ENCODE peak calls at places on chromosomes 2 and 18, in nine cellular contexts. One of them, this sample, is unnamed.

GRCh38 chr2:7037340-7038333 is 120.4 kb downstream of the RNF144A start:
- DNase-seq in activated CD8-positive, alpha-beta T cell treated with anti-CD3 and anti-CD28 coated beads for 36 hours: peak
- DNase-seq in amygdala: peak
- DNase-seq in stimulated activated CD8-positive, alpha-beta memory T cell treated with anti-CD3 and anti-CD28 coated beads, Interleukin-7, amount 100 ng/mL, for 24 hours: peak
- DNase-seq in brain pericyte: peak
- DNase-seq in HCEC 1CT: no peak
- DNase-seq in NCI-H1436 treated with DMSO at 0.1 percent for 48 hours: no peak
- DNase-seq in stimulated activated naive B cell treated with anti-CD40 and anti-IgM and Interleukin-4, amounts not matched to agents 10 μg/mL and 1 μg/mL and 100 μg/mL, for 72 hours: peak
- DNase-seq in coronary artery: no peak
- DNase-seq in this sample: peak

GRCh38 chr2:212227755-212228154 is 310.8 kb downstream of the ERBB4 start:
- DNase-seq in HCEC 1CT: peak
- DNase-seq in stimulated activated naive B cell treated with anti-CD40 and anti-IgM and Interleukin-4, amounts not matched to agents 10 μg/mL and 1 μg/mL and 100 μg/mL, for 72 hours: no peak
- DNase-seq in activated CD8-positive, alpha-beta T cell treated with anti-CD3 and anti-CD28 coated beads for 36 hours: no peak
- DNase-seq in coronary artery: no peak
- DNase-seq in NCI-H1436 treated with DMSO at 0.1 percent for 48 hours: peak
- DNase-seq in amygdala: no peak
- DNase-seq in stimulated activated CD8-positive, alpha-beta memory T cell treated with anti-CD3 and anti-CD28 coated beads, Interleukin-7, amount 100 ng/mL, for 24 hours: no peak
- DNase-seq in brain pericyte: peak
- DNase-seq in this sample: peak

GRCh38 chr2:3159801-3160545 is 217.6 kb downstream of the EIPR1 start:
- DNase-seq in activated CD8-positive, alpha-beta T cell treated with anti-CD3 and anti-CD28 coated beads for 36 hours: no peak
- DNase-seq in brain pericyte: no peak
- DNase-seq in NCI-H1436 treated with DMSO at 0.1 percent for 48 hours: no peak
- DNase-seq in coronary artery: no peak
- DNase-seq in HCEC 1CT: no peak
- DNase-seq in stimulated activated CD8-positive, alpha-beta memory T cell treated with anti-CD3 and anti-CD28 coated beads, Interleukin-7, amount 100 ng/mL, for 24 hours: no peak
- DNase-seq in amygdala: no peak
- DNase-seq in stimulated activated naive B cell treated with anti-CD40 and anti-IgM and Interleukin-4, amounts not matched to agents 10 μg/mL and 1 μg/mL and 100 μg/mL, for 72 hours: no peak
- DNase-seq in this sample: no peak

GRCh38 chr18:41131050-41131449 is 824.0 kb upstream of the PIK3C3 start:
- DNase-seq in stimulated activated CD8-positive, alpha-beta memory T cell treated with anti-CD3 and anti-CD28 coated beads, Interleukin-7, amount 100 ng/mL, for 24 hours: no peak
- DNase-seq in stimulated activated naive B cell treated with anti-CD40 and anti-IgM and Interleukin-4, amounts not matched to agents 10 μg/mL and 1 μg/mL and 100 μg/mL, for 72 hours: no peak
- DNase-seq in NCI-H1436 treated with DMSO at 0.1 percent for 48 hours: no peak
- DNase-seq in coronary artery: no peak
- DNase-seq in HCEC 1CT: no peak
- DNase-seq in amygdala: no peak
- DNase-seq in activated CD8-positive, alpha-beta T cell treated with anti-CD3 and anti-CD28 coated beads for 36 hours: no peak
- DNase-seq in brain pericyte: no peak
- DNase-seq in this sample: no peak

GRCh38 chr2:181742908-181743722 is 62.8 kb upstream of the NEUROD1 start:
- DNase-seq in stimulated activated naive B cell treated with anti-CD40 and anti-IgM and Interleukin-4, amounts not matched to agents 10 μg/mL and 1 μg/mL and 100 μg/mL, for 72 hours: no peak
- DNase-seq in activated CD8-positive, alpha-beta T cell treated with anti-CD3 and anti-CD28 coated beads for 36 hours: peak
- DNase-seq in amygdala: no peak
- DNase-seq in NCI-H1436 treated with DMSO at 0.1 percent for 48 hours: no peak
- DNase-seq in coronary artery: no peak
- DNase-seq in stimulated activated CD8-positive, alpha-beta memory T cell treated with anti-CD3 and anti-CD28 coated beads, Interleukin-7, amount 100 ng/mL, for 24 hours: no peak
- DNase-seq in HCEC 1CT: peak
- DNase-seq in brain pericyte: peak
- DNase-seq in this sample: peak

GRCh38 chr18:500230-500555 is 308 bp downstream of the COLEC12 start:
- DNase-seq in coronary artery: no peak
- DNase-seq in NCI-H1436 treated with DMSO at 0.1 percent for 48 hours: no peak
- DNase-seq in HCEC 1CT: peak
- DNase-seq in activated CD8-positive, alpha-beta T cell treated with anti-CD3 and anti-CD28 coated beads for 36 hours: no peak
- DNase-seq in stimulated activated CD8-positive, alpha-beta memory T cell treated with anti-CD3 and anti-CD28 coated beads, Interleukin-7, amount 100 ng/mL, for 24 hours: no peak
- DNase-seq in stimulated activated naive B cell treated with anti-CD40 and anti-IgM and Interleukin-4, amounts not matched to agents 10 μg/mL and 1 μg/mL and 100 μg/mL, for 72 hours: no peak
- DNase-seq in brain pericyte: no peak
- DNase-seq in amygdala: no peak
- DNase-seq in this sample: no peak

GRCh38 chr2:239751719-239752355 is 273.3 kb downstream of the NDUFA10 start:
- DNase-seq in stimulated activated naive B cell treated with anti-CD40 and anti-IgM and Interleukin-4, amounts not matched to agents 10 μg/mL and 1 μg/mL and 100 μg/mL, for 72 hours: peak
- DNase-seq in amygdala: no peak
- DNase-seq in HCEC 1CT: no peak
- DNase-seq in activated CD8-positive, alpha-beta T cell treated with anti-CD3 and anti-CD28 coated beads for 36 hours: peak
- DNase-seq in stimulated activated CD8-positive, alpha-beta memory T cell treated with anti-CD3 and anti-CD28 coated beads, Interleukin-7, amount 100 ng/mL, for 24 hours: peak
- DNase-seq in brain pericyte: no peak
- DNase-seq in coronary artery: no peak
- DNase-seq in NCI-H1436 treated with DMSO at 0.1 percent for 48 hours: no peak
- DNase-seq in this sample: no peak

GRCh38 chr2:107986278-107987217 is at the start of gene SLC5A7:
- DNase-seq in brain pericyte: no peak
- DNase-seq in stimulated activated naive B cell treated with anti-CD40 and anti-IgM and Interleukin-4, amounts not matched to agents 10 μg/mL and 1 μg/mL and 100 μg/mL, for 72 hours: no peak
- DNase-seq in stimulated activated CD8-positive, alpha-beta memory T cell treated with anti-CD3 and anti-CD28 coated beads, Interleukin-7, amount 100 ng/mL, for 24 hours: no peak
- DNase-seq in HCEC 1CT: no peak
- DNase-seq in NCI-H1436 treated with DMSO at 0.1 percent for 48 hours: no peak
- DNase-seq in amygdala: no peak
- DNase-seq in coronary artery: no peak
- DNase-seq in activated CD8-positive, alpha-beta T cell treated with anti-CD3 and anti-CD28 coated beads for 36 hours: no peak
- DNase-seq in this sample: no peak

GRCh38 chr18:48994044-48994651 is 43.4 kb upstream of the SMAD7 start:
- DNase-seq in amygdala: no peak
- DNase-seq in brain pericyte: no peak
- DNase-seq in stimulated activated CD8-positive, alpha-beta memory T cell treated with anti-CD3 and anti-CD28 coated beads, Interleukin-7, amount 100 ng/mL, for 24 hours: no peak
- DNase-seq in HCEC 1CT: peak
- DNase-seq in stimulated activated naive B cell treated with anti-CD40 and anti-IgM and Interleukin-4, amounts not matched to agents 10 μg/mL and 1 μg/mL and 100 μg/mL, for 72 hours: no peak
- DNase-seq in activated CD8-positive, alpha-beta T cell treated with anti-CD3 and anti-CD28 coated beads for 36 hours: no peak
- DNase-seq in coronary artery: no peak
- DNase-seq in NCI-H1436 treated with DMSO at 0.1 percent for 48 hours: no peak
- DNase-seq in this sample: peak

GRCh38 chr2:19474128-19474527 is 115.7 kb upstream of the OSR1 start:
- DNase-seq in coronary artery: no peak
- DNase-seq in activated CD8-positive, alpha-beta T cell treated with anti-CD3 and anti-CD28 coated beads for 36 hours: peak
- DNase-seq in NCI-H1436 treated with DMSO at 0.1 percent for 48 hours: no peak
- DNase-seq in stimulated activated CD8-positive, alpha-beta memory T cell treated with anti-CD3 and anti-CD28 coated beads, Interleukin-7, amount 100 ng/mL, for 24 hours: no peak
- DNase-seq in HCEC 1CT: no peak
- DNase-seq in amygdala: no peak
- DNase-seq in stimulated activated naive B cell treated with anti-CD40 and anti-IgM and Interleukin-4, amounts not matched to agents 10 μg/mL and 1 μg/mL and 100 μg/mL, for 72 hours: peak
- DNase-seq in brain pericyte: no peak
- DNase-seq in this sample: peak

GRCh38 chr2:201344663-201345366 is 12.3 kb downstream of the FLACC1 start:
- DNase-seq in stimulated activated CD8-positive, alpha-beta memory T cell treated with anti-CD3 and anti-CD28 coated beads, Interleukin-7, amount 100 ng/mL, for 24 hours: no peak
- DNase-seq in HCEC 1CT: no peak
- DNase-seq in activated CD8-positive, alpha-beta T cell treated with anti-CD3 and anti-CD28 coated beads for 36 hours: no peak
- DNase-seq in amygdala: no peak
- DNase-seq in brain pericyte: no peak
- DNase-seq in stimulated activated naive B cell treated with anti-CD40 and anti-IgM and Interleukin-4, amounts not matched to agents 10 μg/mL and 1 μg/mL and 100 μg/mL, for 72 hours: no peak
- DNase-seq in NCI-H1436 treated with DMSO at 0.1 percent for 48 hours: no peak
- DNase-seq in coronary artery: no peak
- DNase-seq in this sample: no peak

GRCh38 chr2:54041135-54041534 is 70.3 kb upstream of the PSME4 start:
- DNase-seq in activated CD8-positive, alpha-beta T cell treated with anti-CD3 and anti-CD28 coated beads for 36 hours: peak
- DNase-seq in brain pericyte: no peak
- DNase-seq in NCI-H1436 treated with DMSO at 0.1 percent for 48 hours: no peak
- DNase-seq in amygdala: no peak
- DNase-seq in stimulated activated naive B cell treated with anti-CD40 and anti-IgM and Interleukin-4, amounts not matched to agents 10 μg/mL and 1 μg/mL and 100 μg/mL, for 72 hours: no peak
- DNase-seq in coronary artery: no peak
- DNase-seq in stimulated activated CD8-positive, alpha-beta memory T cell treated with anti-CD3 and anti-CD28 coated beads, Interleukin-7, amount 100 ng/mL, for 24 hours: peak
- DNase-seq in HCEC 1CT: peak
- DNase-seq in this sample: no peak

GRCh38 chr2:195658541-195658890 is 1.5 kb downstream of the SLC39A10 start:
- DNase-seq in stimulated activated CD8-positive, alpha-beta memory T cell treated with anti-CD3 and anti-CD28 coated beads, Interleukin-7, amount 100 ng/mL, for 24 hours: no peak
- DNase-seq in NCI-H1436 treated with DMSO at 0.1 percent for 48 hours: no peak
- DNase-seq in HCEC 1CT: peak
- DNase-seq in activated CD8-positive, alpha-beta T cell treated with anti-CD3 and anti-CD28 coated beads for 36 hours: no peak
- DNase-seq in coronary artery: no peak
- DNase-seq in stimulated activated naive B cell treated with anti-CD40 and anti-IgM and Interleukin-4, amounts not matched to agents 10 μg/mL and 1 μg/mL and 100 μg/mL, for 72 hours: no peak
- DNase-seq in brain pericyte: no peak
- DNase-seq in amygdala: no peak
- DNase-seq in this sample: peak

GRCh38 chr2:46146866-46147502 is 150.2 kb upstream of the EPAS1 start:
- DNase-seq in coronary artery: no peak
- DNase-seq in stimulated activated naive B cell treated with anti-CD40 and anti-IgM and Interleukin-4, amounts not matched to agents 10 μg/mL and 1 μg/mL and 100 μg/mL, for 72 hours: no peak
- DNase-seq in activated CD8-positive, alpha-beta T cell treated with anti-CD3 and anti-CD28 coated beads for 36 hours: no peak
- DNase-seq in amygdala: no peak
- DNase-seq in stimulated activated CD8-positive, alpha-beta memory T cell treated with anti-CD3 and anti-CD28 coated beads, Interleukin-7, amount 100 ng/mL, for 24 hours: no peak
- DNase-seq in HCEC 1CT: no peak
- DNase-seq in NCI-H1436 treated with DMSO at 0.1 percent for 48 hours: no peak
- DNase-seq in brain pericyte: no peak
- DNase-seq in this sample: no peak

GRCh38 chr2:36963106-36963505 is 3.2 kb downstream of the STRN start:
- DNase-seq in brain pericyte: no peak
- DNase-seq in stimulated activated CD8-positive, alpha-beta memory T cell treated with anti-CD3 and anti-CD28 coated beads, Interleukin-7, amount 100 ng/mL, for 24 hours: no peak
- DNase-seq in amygdala: no peak
- DNase-seq in NCI-H1436 treated with DMSO at 0.1 percent for 48 hours: no peak
- DNase-seq in coronary artery: no peak
- DNase-seq in stimulated activated naive B cell treated with anti-CD40 and anti-IgM and Interleukin-4, amounts not matched to agents 10 μg/mL and 1 μg/mL and 100 μg/mL, for 72 hours: no peak
- DNase-seq in activated CD8-positive, alpha-beta T cell treated with anti-CD3 and anti-CD28 coated beads for 36 hours: no peak
- DNase-seq in HCEC 1CT: no peak
- DNase-seq in this sample: no peak

GRCh38 chr2:17104454-17104853 is 413.8 kb downstream of the RAD51AP2 start:
- DNase-seq in amygdala: no peak
- DNase-seq in coronary artery: no peak
- DNase-seq in activated CD8-positive, alpha-beta T cell treated with anti-CD3 and anti-CD28 coated beads for 36 hours: no peak
- DNase-seq in stimulated activated CD8-positive, alpha-beta memory T cell treated with anti-CD3 and anti-CD28 coated beads, Interleukin-7, amount 100 ng/mL, for 24 hours: no peak
- DNase-seq in HCEC 1CT: peak
- DNase-seq in stimulated activated naive B cell treated with anti-CD40 and anti-IgM and Interleukin-4, amounts not matched to agents 10 μg/mL and 1 μg/mL and 100 μg/mL, for 72 hours: no peak
- DNase-seq in brain pericyte: no peak
- DNase-seq in NCI-H1436 treated with DMSO at 0.1 percent for 48 hours: no peak
- DNase-seq in this sample: peak

GRCh38 chr2:137846993-137847392 is 117.3 kb upstream of the HNMT start:
- DNase-seq in brain pericyte: no peak
- DNase-seq in HCEC 1CT: no peak
- DNase-seq in activated CD8-positive, alpha-beta T cell treated with anti-CD3 and anti-CD28 coated beads for 36 hours: no peak
- DNase-seq in amygdala: no peak
- DNase-seq in stimulated activated naive B cell treated with anti-CD40 and anti-IgM and Interleukin-4, amounts not matched to agents 10 μg/mL and 1 μg/mL and 100 μg/mL, for 72 hours: no peak
- DNase-seq in stimulated activated CD8-positive, alpha-beta memory T cell treated with anti-CD3 and anti-CD28 coated beads, Interleukin-7, amount 100 ng/mL, for 24 hours: no peak
- DNase-seq in NCI-H1436 treated with DMSO at 0.1 percent for 48 hours: no peak
- DNase-seq in coronary artery: no peak
- DNase-seq in this sample: no peak

GRCh38 chr2:240452471-240453256 is 17.2 kb downstream of the GPC1 start:
- DNase-seq in amygdala: no peak
- DNase-seq in HCEC 1CT: peak
- DNase-seq in activated CD8-positive, alpha-beta T cell treated with anti-CD3 and anti-CD28 coated beads for 36 hours: no peak
- DNase-seq in coronary artery: no peak
- DNase-seq in stimulated activated naive B cell treated with anti-CD40 and anti-IgM and Interleukin-4, amounts not matched to agents 10 μg/mL and 1 μg/mL and 100 μg/mL, for 72 hours: no peak
- DNase-seq in stimulated activated CD8-positive, alpha-beta memory T cell treated with anti-CD3 and anti-CD28 coated beads, Interleukin-7, amount 100 ng/mL, for 24 hours: no peak
- DNase-seq in brain pericyte: no peak
- DNase-seq in NCI-H1436 treated with DMSO at 0.1 percent for 48 hours: no peak
- DNase-seq in this sample: no peak

GRCh38 chr2:1047485-1047884 is 96.8 kb downstream of the SNTG2 start:
- DNase-seq in stimulated activated CD8-positive, alpha-beta memory T cell treated with anti-CD3 and anti-CD28 coated beads, Interleukin-7, amount 100 ng/mL, for 24 hours: no peak
- DNase-seq in coronary artery: no peak
- DNase-seq in brain pericyte: no peak
- DNase-seq in stimulated activated naive B cell treated with anti-CD40 and anti-IgM and Interleukin-4, amounts not matched to agents 10 μg/mL and 1 μg/mL and 100 μg/mL, for 72 hours: peak
- DNase-seq in activated CD8-positive, alpha-beta T cell treated with anti-CD3 and anti-CD28 coated beads for 36 hours: no peak
- DNase-seq in HCEC 1CT: peak
- DNase-seq in amygdala: no peak
- DNase-seq in NCI-H1436 treated with DMSO at 0.1 percent for 48 hours: no peak
- DNase-seq in this sample: no peak

This sample was measured in astrocyte of the cerebellum.